ENCODE peak calls at places on chromosomes 7 and 10, in four cellular contexts. K, O, X and Q are unnamed samples.

GRCh38 chr7:35251606-35252310 is 2.1 kb downstream of the TBX20 start:
- DNase-seq in K (no peak), O (no peak), X (no peak), Q (no peak)

GRCh38 chr10:98466916-98467505 is 20.3 kb upstream of the HPS1 start:
- DNase-seq in K (no peak), O (no peak), X (no peak), Q (no peak)

GRCh38 chr10:24651923-24652322 is 71.8 kb downstream of the ARHGAP21 start:
- DNase-seq in O (no peak), X (no peak), K (no peak), Q (no peak)

GRCh38 chr7:158858592-158859503 is 2.5 kb downstream of the DYNC2I1 start:
- DNase-seq in K (no peak), O (no peak), X (no peak), Q (no peak)

GRCh38 chr10:35635576-35635975 is 6.5 kb downstream of the FZD8 start:
- DNase-seq in X (no peak), K (peak), O (peak), Q (no peak)

GRCh38 chr10:30111340-30111980 is 52.1 kb upstream of the JCAD start:
- DNase-seq in X (no peak), O (no peak), K (no peak), Q (no peak)

GRCh38 chr10:49350138-49350537 is 45.8 kb downstream of the DRGX start:
- DNase-seq in K (no peak), X (no peak), O (no peak), Q (no peak)

GRCh38 chr10:5125315-5126044 is 31.3 kb downstream of the AKR1C3 start:
- DNase-seq in K (no peak), X (no peak), O (no peak), Q (no peak)

GRCh38 chr10:132906836-132907235 is 35.5 kb downstream of the CFAP46 start:
- DNase-seq in K (no peak), O (no peak), X (no peak), Q (no peak)

GRCh38 chr10:43211030-43211429 is 55.8 kb downstream of the RASGEF1A start:
- DNase-seq in X (no peak), K (no peak), O (no peak), Q (no peak)

GRCh38 chr7:66426332-66426731 is 202.3 kb upstream of the KCTD7 start:
- DNase-seq in X (no peak), O (no peak), K (no peak), Q (no peak)